ENCODE peak calls at places on chromosomes 2 and 18, in eight cellular contexts. U is RWPE2, I is OCI-LY7, D is PC-9, R is GM12865, J is fibroblast of villous mesenchyme, X is lower leg skin, M is endothelial cell of umbilical vein. K is an unnamed sample.

GRCh38 chr2:96260404-96261260 is 5.2 kb downstream of the TMEM127 start:
- DNase-seq in U (no peak), I (peak), D (peak), R (peak), J (peak), X (peak), M (peak), K (no peak)

GRCh38 chr2:11567631-11568031 is 33.8 kb downstream of the GREB1 start:
- DNase-seq in U (peak), I (no peak), D (no peak), R (no peak), J (no peak), X (no peak), M (no peak), K (no peak)

GRCh38 chr2:187679454-187679853 is 125.2 kb upstream of the TFPI start:
- DNase-seq in U (no peak), I (no peak), D (no peak), R (no peak), J (peak), X (no peak), M (no peak), K (no peak)

GRCh38 chr2:188676012-188676405 is 298.2 kb upstream of the COL3A1 start:
- DNase-seq in U (no peak), I (no peak), D (no peak), R (no peak), J (peak), X (no peak), M (no peak), K (no peak)

GRCh38 chr2:78245394-78246140 is 723.4 kb upstream of the LRRTM4 start:
- DNase-seq in U (no peak), I (no peak), D (no peak), R (no peak), J (no peak), X (no peak), M (no peak), K (no peak)

GRCh38 chr2:8310557-8311455 is 371.1 kb upstream of the ID2 start:
- DNase-seq in U (no peak), I (peak), D (no peak), R (peak), J (no peak), X (no peak), M (no peak), K (no peak)

GRCh38 chr2:119290859-119291587 is 67.4 kb downstream of the STEAP3 start:
- DNase-seq in U (peak), I (peak), D (peak), R (peak), J (peak), X (no peak), M (peak), K (peak)

GRCh38 chr18:50038448-50038847 is 156.5 kb downstream of the MYO5B start:
- DNase-seq in U (no peak), I (no peak), D (no peak), R (peak), J (no peak), X (no peak), M (peak), K (no peak)

GRCh38 chr2:137654046-137654445 is 310.2 kb upstream of the HNMT start:
- DNase-seq in U (no peak), I (no peak), D (no peak), R (no peak), J (no peak), X (no peak), M (no peak), K (no peak)

GRCh38 chr2:14288016-14288415 is 344.5 kb upstream of the LRATD1 start:
- DNase-seq in U (peak), I (no peak), D (peak), R (no peak), J (no peak), X (peak), M (no peak), K (no peak)

GRCh38 chr2:105546623-105546964 is 147.7 kb upstream of the FHL2 start:
- DNase-seq in U (no peak), I (no peak), D (no peak), R (no peak), J (no peak), X (peak), M (peak), K (no peak)

GRCh38 chr2:12950957-12951656 is 234.4 kb downstream of the TRIB2 start:
- DNase-seq in U (no peak), I (no peak), D (peak), R (no peak), J (peak), X (no peak), M (peak), K (no peak)

GRCh38 chr18:13217466-13217961 is 1.0 kb upstream of the LDLRAD4 start:
- DNase-seq in U (no peak), I (no peak), D (no peak), R (peak), J (peak), X (peak), M (peak), K (no peak)

GRCh38 chr18:47280121-47280520 is 28.7 kb upstream of the SKOR2 start:
- DNase-seq in U (no peak), I (no peak), D (no peak), R (no peak), J (no peak), X (no peak), M (no peak), K (no peak)

GRCh38 chr18:57003342-57003741 is 143.5 kb upstream of the BOD1L2 start:
- DNase-seq in U (no peak), I (no peak), D (no peak), R (no peak), J (no peak), X (no peak), M (no peak), K (no peak)

GRCh38 chr2:102103992-102104871 is 38.3 kb upstream of the IL1R1 start:
- DNase-seq in U (no peak), I (no peak), D (no peak), R (peak), J (peak), X (peak), M (peak), K (peak)

GRCh38 chr2:207066784-207067460 is 98.8 kb downstream of the KLF7 start:
- DNase-seq in U (no peak), I (no peak), D (no peak), R (no peak), J (no peak), X (no peak), M (no peak), K (no peak)

GRCh38 chr2:128315829-128316776 is 2.6 kb downstream of the HS6ST1 start:
- DNase-seq in U (no peak), I (peak), D (no peak), R (peak), J (peak), X (peak), M (no peak), K (no peak)

GRCh38 chr2:110215566-110216158 is 3.3 kb upstream of the MTLN start:
- DNase-seq in U (no peak), I (no peak), D (no peak), R (no peak), J (no peak), X (no peak), M (no peak), K (no peak)

DNA sequence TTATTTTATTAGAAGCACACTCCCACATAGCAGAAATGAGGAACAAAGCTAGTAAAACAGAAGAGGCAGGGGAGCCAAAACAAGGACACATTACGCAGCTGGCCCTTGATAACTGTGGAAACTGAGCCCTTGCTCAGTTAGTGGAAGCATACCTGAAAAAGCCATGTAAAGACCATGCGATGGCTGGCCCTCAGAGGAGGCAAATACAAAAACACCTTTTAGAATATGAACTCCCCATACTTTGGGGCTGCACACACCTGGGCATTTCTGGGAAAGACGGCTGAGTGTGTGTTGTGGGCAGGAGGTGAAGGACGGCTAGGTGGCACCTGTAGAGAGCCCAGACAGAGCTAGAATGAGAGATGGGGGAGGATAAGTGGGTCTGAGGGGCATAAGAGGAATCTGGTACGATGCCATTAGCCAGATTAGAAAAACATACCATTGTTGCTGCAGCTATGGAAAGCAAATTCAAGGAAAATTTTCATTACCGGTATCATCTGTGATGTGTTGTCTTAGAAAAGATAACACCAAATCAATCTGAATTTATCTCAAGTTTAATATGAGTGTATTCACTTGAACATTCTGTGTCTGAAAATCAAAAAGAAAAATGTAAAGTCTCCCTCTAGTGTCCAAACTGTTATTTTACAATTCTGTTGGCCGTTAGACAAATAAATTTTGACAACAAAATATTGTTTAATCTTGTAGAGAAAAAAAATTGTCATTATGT is 45.2 kb upstream of the SULT1C3 start:
- DNase-seq in U (no peak), I (no peak), D (no peak), R (no peak), J (no peak), X (no peak), M (no peak), K (no peak)
- H3K4me3 ChIP-seq in U (no peak), I (no peak), D (no peak), R (no peak), J (no peak), X (no peak), M (no peak), K (no peak)

GRCh38 chr2:34567128-34567527 is 968.0 kb upstream of the FAM98A start:
- DNase-seq in U (no peak), I (no peak), D (no peak), R (no peak), J (no peak), X (no peak), M (no peak), K (no peak)

DNA sequence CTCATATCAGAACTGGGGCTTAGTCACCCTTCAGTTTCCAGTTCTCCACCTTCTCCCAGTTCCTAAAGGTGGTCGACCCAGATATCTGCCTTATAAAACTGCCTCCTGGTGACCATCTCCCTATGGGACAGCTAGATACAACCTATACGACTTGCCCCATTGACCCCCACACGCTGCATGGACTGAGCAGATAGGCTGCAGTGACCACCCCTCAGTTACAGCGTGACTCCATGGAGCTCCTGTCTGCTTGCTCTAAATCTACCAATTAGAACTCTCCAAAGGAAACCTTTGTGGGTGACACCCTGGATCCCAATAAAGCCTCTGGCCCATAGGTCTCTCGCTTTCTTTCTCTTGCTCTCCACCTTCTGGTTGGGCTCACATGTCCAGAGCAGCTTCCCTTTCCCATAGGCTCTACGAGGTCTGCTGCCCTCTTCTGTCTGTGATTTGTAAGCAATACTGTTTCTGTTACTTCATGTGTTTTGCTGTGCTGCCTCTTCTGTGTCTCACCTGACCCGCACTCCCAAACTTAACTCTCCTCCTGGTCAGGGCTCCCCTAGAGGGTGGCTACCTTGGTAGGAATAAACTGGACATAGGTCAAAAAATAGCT is 971.3 kb upstream of the FAM98A start:
- DNase-seq in U (no peak), I (peak), D (no peak), R (peak), J (no peak), X (no peak), M (no peak), K (no peak)
- TF ChIP-seq CTCF in U (peak), I (peak), D (peak), R (peak), J (no peak), X (no peak), M (no peak), K (no peak)

GRCh38 chr2:26178246-26178645 is 5.4 kb downstream of the GAREM2 start:
- DNase-seq in U (no peak), I (no peak), D (no peak), R (no peak), J (no peak), X (no peak), M (no peak), K (no peak)
- H3K4me3 ChIP-seq in U (no peak), I (no peak), D (peak), R (no peak), J (peak), X (no peak), M (no peak), K (no peak)

DNA sequence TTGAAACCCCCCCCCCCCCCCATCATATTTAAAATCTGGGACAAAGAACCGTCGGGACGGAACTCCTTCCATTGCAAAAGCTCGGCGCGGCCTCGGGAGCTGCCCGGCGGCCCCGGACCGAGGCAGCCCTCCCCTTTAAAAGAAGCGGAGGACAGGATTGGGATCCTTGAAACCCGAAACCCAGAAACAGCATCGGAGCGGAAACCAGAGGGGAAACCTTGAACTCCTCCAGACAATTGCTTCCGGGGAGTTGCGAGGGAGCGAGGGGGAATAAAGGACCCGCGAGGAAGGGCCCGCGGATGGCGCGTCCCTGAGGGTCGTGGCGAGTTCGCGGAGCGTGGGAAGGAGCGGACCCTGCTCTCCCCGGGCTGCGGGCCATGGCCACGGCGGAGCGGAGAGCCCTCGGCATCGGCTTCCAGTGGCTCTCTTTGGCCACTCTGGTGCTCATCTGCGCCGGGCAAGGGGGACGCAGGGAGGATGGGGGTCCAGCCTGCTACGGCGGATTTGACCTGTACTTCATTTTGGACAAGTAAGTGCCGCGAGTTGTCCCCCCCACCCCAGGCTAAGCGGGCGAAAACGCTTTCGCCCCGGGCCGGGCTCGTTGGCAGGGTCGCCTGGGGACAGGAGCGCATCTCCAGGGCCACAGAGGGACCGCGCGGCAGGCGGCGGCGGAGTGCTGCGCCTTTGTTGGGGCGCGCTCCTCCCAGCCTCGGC is at the start of gene ANTXR1:
- DNase-seq in U (no peak), I (no peak), D (peak), R (no peak), J (peak), X (peak), M (peak), K (no peak)
- TF ChIP-seq CTCF in U (peak), I (peak), D (peak), R (no peak), J (no peak), X (no peak), M (no peak), K (no peak)

DNA sequence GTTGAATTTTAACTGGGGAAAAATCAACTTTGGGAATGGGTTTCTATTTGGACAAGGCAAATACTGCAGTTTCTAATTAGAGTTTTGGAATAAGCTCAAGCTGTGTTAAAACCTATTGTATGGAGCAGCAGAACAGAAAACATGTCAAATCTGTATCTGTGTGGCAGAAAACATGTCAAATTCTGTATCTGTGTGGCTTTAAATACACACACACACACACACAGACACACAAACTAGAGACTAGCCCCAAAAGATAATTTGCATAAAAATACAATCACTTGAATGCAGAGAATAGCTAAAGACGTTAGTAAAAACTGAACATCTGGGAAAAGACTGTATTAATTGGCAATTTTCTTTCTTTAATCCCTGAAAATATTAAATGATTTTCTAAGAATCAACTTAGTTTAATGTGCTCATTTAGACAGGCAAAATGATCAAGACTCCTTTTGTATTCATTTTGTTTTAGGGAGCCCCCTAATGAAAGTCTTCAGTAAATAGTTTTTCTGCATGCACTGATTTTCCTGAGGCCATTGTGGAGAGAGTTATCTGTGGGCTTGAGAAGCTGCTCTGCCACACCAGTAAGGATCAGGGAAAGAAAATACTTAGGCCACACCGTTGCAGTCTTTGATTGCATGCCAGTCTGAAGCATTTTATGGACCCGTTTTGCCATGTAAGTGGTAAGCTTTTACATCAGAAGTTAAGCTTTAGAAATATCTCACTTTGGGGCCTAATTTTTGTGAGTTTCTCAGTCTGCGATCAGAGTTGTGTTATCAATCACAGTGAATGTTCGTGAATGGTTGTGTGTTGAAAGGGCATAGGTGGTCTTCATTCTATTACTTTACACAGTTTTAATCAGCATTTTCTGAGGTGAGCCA is 2.2 kb downstream of the SPATS2L start:
- DNase-seq in U (no peak), I (peak), D (no peak), R (peak), J (peak), X (no peak), M (peak), K (no peak)
- H3K4me3 ChIP-seq in U (peak), I (peak), D (peak), R (no peak), J (peak), X (no peak), M (no peak), K (no peak)

GRCh38 chr2:235345745-235346144 is 148.1 kb upstream of the AGAP1 start:
- DNase-seq in U (no peak), I (no peak), D (no peak), R (no peak), J (no peak), X (no peak), M (no peak), K (no peak)

GRCh38 chr2:235343869-235344268 is 150.0 kb upstream of the AGAP1 start:
- DNase-seq in U (no peak), I (no peak), D (no peak), R (no peak), J (peak), X (no peak), M (no peak), K (no peak)

GRCh38 chr2:235347691-235348090 is 146.2 kb upstream of the AGAP1 start:
- DNase-seq in U (no peak), I (no peak), D (peak), R (no peak), J (peak), X (no peak), M (no peak), K (no peak)

GRCh38 chr2:235343156-235343774 is 150.6 kb upstream of the AGAP1 start:
- DNase-seq in U (no peak), I (no peak), D (no peak), R (no peak), J (peak), X (no peak), M (no peak), K (no peak)
- TF ChIP-seq CTCF in U (no peak), I (no peak), D (no peak), R (no peak), J (no peak), X (no peak), M (no peak), K (no peak)